ENCODE peak calls at places on chromosomes 2 and 18, in six cellular contexts. Z is A549, F is tibial nerve, M is HepG2, G is heart left ventricle, C is uterus. V is an unnamed sample.

GRCh38 chr2:121285077-121285449 is at the start of gene TFCP2L1:
- DNase-seq in F (no peak), M (no peak), G (no peak), Z (peak; percentile 43), C (no peak), V (peak; percentile 30)

GRCh38 chr2:36338827-36339145 is 16.8 kb upstream of the CRIM1 start:
- DNase-seq in G (no peak), Z (peak; percentile 48), C (no peak), M (peak; percentile 44), F (no peak), V (no peak)

GRCh38 chr2:24872344-24873115 is 47.5 kb downstream of the ADCY3 start:
- DNase-seq in G (no peak), M (no peak), C (no peak), F (no peak), Z (no peak), V (no peak)

GRCh38 chr2:237294509-237294908 is 119.5 kb downstream of the COL6A3 start:
- DNase-seq in C (no peak), M (no peak), G (no peak), F (no peak), Z (no peak), V (no peak)

GRCh38 chr2:230602562-230603230 is 109.9 kb upstream of the CAB39 start:
- DNase-seq in G (no peak), C (no peak), M (no peak), F (no peak), Z (no peak), V (no peak)

GRCh38 chr18:9851511-9851910 is 34.3 kb upstream of the TXNDC2 start:
- DNase-seq in C (no peak), G (no peak), F (no peak), Z (no peak), M (no peak), V (no peak)

GRCh38 chr2:99256677-99257076 is 1.2 kb upstream of the LYG2 start:
- DNase-seq in F (no peak), C (no peak), G (no peak), M (no peak), Z (no peak), V (no peak)

GRCh38 chr2:204670124-204670523 is 124.8 kb downstream of the PARD3B start:
- DNase-seq in F (no peak), G (no peak), M (peak; percentile 68), Z (no peak), C (no peak), V (no peak)

GRCh38 chr2:3523551-3524041 is 4.3 kb upstream of the ADI1 start:
- DNase-seq in C (no peak), M (peak; percentile 65), F (no peak), Z (no peak), G (no peak), V (peak; percentile 11)

GRCh38 chr2:98909381-98910211 is 26.4 kb downstream of the CRACDL start:
- DNase-seq in Z (peak; percentile 24), C (no peak), G (no peak), F (no peak), M (peak; percentile 82), V (no peak)

GRCh38 chr18:44683566-44683965 is 2.9 kb downstream of the SETBP1 start:
- DNase-seq in G (no peak), M (no peak), F (no peak), C (no peak), Z (no peak), V (no peak)

GRCh38 chr2:10283106-10284062 is 19.3 kb upstream of the HPCAL1 start:
- DNase-seq in F (no peak), G (no peak), M (peak; percentile 45), Z (peak; percentile 87), C (no peak), V (no peak)

GRCh38 chr18:9335255-9336045 is 877 bp downstream of the TWSG1 start:
- DNase-seq in C (no peak), Z (no peak), G (no peak), F (no peak), M (no peak), V (no peak)

GRCh38 chr2:202024871-202025270 is 8.8 kb upstream of the FZD7 start:
- DNase-seq in M (no peak), Z (no peak), F (no peak), C (no peak), G (no peak), V (no peak)

GRCh38 chr2:55620123-55620779 is 2.8 kb upstream of the PPP4R3B start:
- DNase-seq in C (no peak), F (no peak), G (no peak), M (peak; percentile 63), Z (peak; percentile 62), V (no peak)

GRCh38 chr2:172434821-172435607 is 7.6 kb downstream of the ITGA6 start:
- DNase-seq in G (no peak), F (no peak), M (no peak), Z (no peak), C (no peak), V (no peak)

GRCh38 chr2:101597347-101597944 is 100.1 kb upstream of the MAP4K4 start:
- DNase-seq in C (no peak), Z (peak; percentile 12), M (peak; percentile 92), G (peak; percentile 68), F (no peak), V (no peak)

GRCh38 chr2:123101434-123101833 is 923.7 kb upstream of the CNTNAP5 start:
- DNase-seq in Z (no peak), F (no peak), M (no peak), G (no peak), C (no peak), V (no peak)

GRCh38 chr2:1421731-1422130 is 8.5 kb downstream of the TPO start:
- DNase-seq in C (no peak), G (no peak), F (no peak), M (no peak), Z (no peak), V (no peak)

GRCh38 chr18:63342206-63342605 is 22.6 kb upstream of the BCL2 start:
- DNase-seq in M (no peak), G (no peak), F (no peak), C (no peak), Z (peak; percentile 36), V (peak; percentile 61)

GRCh38 chr18:78378403-78378802 is 601.2 kb upstream of the SALL3 start:
- DNase-seq in C (no peak), Z (no peak), G (no peak), M (no peak), F (no peak), V (no peak)

GRCh38 chr2:218517434-218518206 is 50.5 kb downstream of the USP37 start:
- DNase-seq in F (no peak), Z (no peak), M (no peak), C (no peak), G (no peak), V (no peak)

GRCh38 chr2:45567974-45568789 is 42.9 kb downstream of the SRBD1 start:
- DNase-seq in G (no peak), Z (no peak), M (no peak), F (no peak), C (no peak), V (no peak)

GRCh38 chr2:37679072-37679695 is 7.7 kb upstream of the CDC42EP3 start:
- DNase-seq in F (no peak), Z (no peak), G (no peak), C (no peak), M (no peak), V (no peak)

GRCh38 chr2:46976556-46976955 is 61.0 kb upstream of the MCFD2 start:
- DNase-seq in G (no peak), C (no peak), M (no peak), F (no peak), Z (no peak), V (no peak)

GRCh38 chr2:46979611-46980010 is 64.0 kb upstream of the MCFD2 start:
- DNase-seq in G (no peak), C (no peak), M (no peak), Z (no peak), F (no peak), V (no peak)

GRCh38 chr2:46977899-46978298 is 62.3 kb upstream of the MCFD2 start:
- DNase-seq in F (no peak), G (no peak), C (no peak), Z (no peak), M (no peak), V (no peak)

GRCh38 chr2:46978696-46979095 is 63.1 kb upstream of the MCFD2 start:
- DNase-seq in F (no peak), G (no peak), Z (no peak), C (no peak), M (no peak), V (no peak)

DNA sequence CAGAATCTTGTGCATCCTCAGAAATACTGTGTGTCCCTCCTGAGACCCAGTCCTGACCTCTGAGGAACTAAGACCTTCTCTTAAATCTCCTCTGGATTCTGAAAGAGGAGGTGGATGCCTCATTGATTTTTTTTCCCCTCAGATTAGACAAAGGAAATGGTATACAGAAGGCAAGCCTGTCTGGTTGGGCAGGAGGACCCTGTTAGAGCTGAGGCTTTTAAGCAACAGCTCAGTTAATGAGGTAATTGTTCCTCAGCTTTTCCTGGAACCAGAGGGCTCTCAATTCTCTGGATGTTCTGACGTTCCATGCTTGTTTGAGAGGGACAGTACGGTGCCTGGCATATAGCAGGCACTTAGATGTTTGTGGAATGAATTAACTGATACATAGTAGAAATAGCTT is 61.7 kb upstream of the MCFD2 start:
- DNase-seq in M (no peak), G (no peak), F (no peak), Z (no peak), C (no peak), V (no peak)
- H3K27ac ChIP-seq in M (no peak overlapping the region), G (no peak overlapping the region), F (no peak overlapping the region), Z (no peak overlapping the region), C (no peak overlapping the region), V (no peak overlapping the region)

DNA sequence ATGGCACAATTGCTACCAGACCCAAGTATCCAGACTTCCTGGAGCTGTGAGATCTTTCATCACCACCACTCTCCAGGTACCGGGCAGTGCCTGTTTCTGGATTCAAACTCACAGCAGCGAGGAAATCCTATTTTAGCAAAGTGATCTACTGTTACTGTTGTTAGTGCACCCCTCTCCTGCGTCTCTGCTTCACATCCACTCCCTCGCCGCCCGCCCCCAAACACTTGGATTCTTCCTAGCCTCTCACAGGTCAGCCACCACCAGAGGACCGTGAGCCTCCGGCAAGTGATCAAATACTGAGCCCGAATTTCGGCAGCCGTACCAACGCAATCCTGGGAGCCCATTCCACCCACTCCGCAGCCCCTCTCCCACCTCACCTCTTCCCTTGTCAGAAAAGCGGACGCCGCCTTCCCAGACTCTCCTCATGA is 519 bp downstream of the METTL4 start:
- DNase-seq in F (peak; percentile 48), C (peak; percentile 69), G (peak; percentile 74), Z (peak; percentile 63), M (peak; percentile 60), V (peak; percentile 84)
- TF ChIP-seq POLR2A in F (no peak), C (no peak), G (no peak), Z (no peak), M (no peak), V (no peak)

GRCh38 chr18:60413944-60414547 is 41.5 kb upstream of the MC4R start:
- DNase-seq in G (no peak), C (no peak), F (no peak), M (peak; percentile 2), Z (peak; percentile 11), V (peak; percentile 26)

DNA sequence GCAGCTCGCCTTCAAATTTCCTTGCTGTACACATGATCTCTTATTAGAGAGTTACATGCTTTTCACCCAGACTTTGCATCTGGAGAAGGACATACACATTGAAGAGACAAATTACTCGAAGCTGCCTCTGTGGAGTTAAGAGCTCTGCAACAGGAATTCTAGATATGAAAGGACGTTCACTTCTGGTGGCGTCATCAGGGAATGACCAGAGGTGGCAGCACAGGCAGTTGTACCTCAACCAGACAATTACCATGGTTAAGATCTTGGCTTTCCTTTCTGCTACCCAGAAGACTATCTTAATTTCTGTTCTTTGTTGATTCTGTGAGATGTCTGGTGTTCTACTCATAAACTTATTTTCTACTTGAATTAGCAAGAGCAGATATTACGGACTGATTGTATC is 39.1 kb upstream of the MC4R start:
- DNase-seq in Z (no peak), F (no peak), M (no peak), G (no peak), C (no peak), V (no peak)
- H3K4me1 ChIP-seq in Z (no peaks in the 10 kb centered on the region), F (no peaks in the 10 kb centered on the region), M (no peaks in the 10 kb centered on the region), G (no peaks in the 10 kb centered on the region), C (no peaks in the 10 kb centered on the region), V (no peaks in the 10 kb centered on the region)

GRCh38 chr2:42040643-42041277 is 7.1 kb upstream of the PKDCC start:
- DNase-seq in M (no peak), F (no peak), C (no peak), Z (no peak), G (no peak), V (peak; percentile 69)
- H3K27ac ChIP-seq in M (no peak overlapping the region), F (no peak overlapping the region), C (no peak overlapping the region), Z (no peak overlapping the region), G (no peak overlapping the region), V (no peak overlapping the region)

V was measured in testis.